ENCODE peak calls at places on chromosome 21, in four cellular contexts. T, Z, H and M are unnamed samples.

GRCh38 chr21:45982758-45983731 is 1.5 kb downstream of the COL6A1 start:
- DNase-seq in T (no peak), Z (no peak), H (peak), M (no peak)

GRCh38 chr21:32499249-32500055 is 85.9 kb downstream of the TCP10L start:
- DNase-seq in T (no peak), Z (no peak), H (no peak), M (no peak)

GRCh38 chr21:43467785-43468184 is 40.9 kb upstream of the SIK1 start:
- DNase-seq in T (no peak), Z (no peak), H (no peak), M (no peak)

GRCh38 chr21:44911384-44912157 is 9.1 kb downstream of the ITGB2 start:
- DNase-seq in T (peak), Z (no peak), H (peak), M (no peak)

GRCh38 chr21:32921632-32922230 is 104.0 kb upstream of the OLIG2 start:
- DNase-seq in T (peak), Z (no peak), H (peak), M (no peak)

GRCh38 chr21:45766055-45766454 is 122.5 kb downstream of the PCBP3 start:
- DNase-seq in T (no peak), Z (no peak), H (no peak), M (no peak)

GRCh38 chr21:29196021-29196663 is 65.7 kb downstream of the MAP3K7CL start:
- DNase-seq in T (peak), Z (peak), H (peak), M (peak)

GRCh38 chr21:41786521-41786987 is 19.7 kb upstream of the RIPK4 start:
- DNase-seq in T (no peak), Z (no peak), H (no peak), M (no peak)

GRCh38 chr21:31346256-31346821 is 2.3 kb upstream of the TIAM1 start:
- DNase-seq in T (no peak), Z (no peak), H (no peak), M (no peak)

GRCh38 chr21:45202889-45203288 is 84.8 kb downstream of the POFUT2 start:
- DNase-seq in T (no peak), Z (no peak), H (no peak), M (no peak)

GRCh38 chr21:15174923-15175322 is 110.1 kb upstream of the NRIP1 start:
- DNase-seq in T (no peak), Z (no peak), H (no peak), M (no peak)

GRCh38 chr21:25670726-25671125 is 31.7 kb downstream of the JAM2 start:
- DNase-seq in T (no peak), Z (no peak), H (no peak), M (peak)

GRCh38 chr21:43764576-43765495 is 11.3 kb downstream of the CSTB start:
- DNase-seq in T (no peak), Z (no peak), H (no peak), M (no peak)

GRCh38 chr21:29145354-29145782 is 14.9 kb downstream of the MAP3K7CL start:
- DNase-seq in T (peak), Z (no peak), H (no peak), M (peak)

GRCh38 chr21:31316488-31317169 is 27.4 kb downstream of the TIAM1 start:
- DNase-seq in T (no peak), Z (no peak), H (no peak), M (no peak)

GRCh38 chr21:45043541-45044020 is 30.8 kb upstream of the ADARB1 start:
- DNase-seq in T (no peak), Z (no peak), H (no peak), M (no peak)

GRCh38 chr21:42627527-42628289 is 25.7 kb upstream of the PDE9A start:
- DNase-seq in T (no peak), Z (no peak), H (no peak), M (no peak)

GRCh38 chr21:31124005-31124404 is 85.7 kb upstream of the KRTAP19-8 start:
- DNase-seq in T (no peak), Z (no peak), H (no peak), M (no peak)

GRCh38 chr21:45248893-45249381 is 38.8 kb downstream of the POFUT2 start:
- DNase-seq in T (peak), Z (no peak), H (no peak), M (no peak)

GRCh38 chr21:31893841-31894240 is 21.0 kb downstream of the HUNK start:
- DNase-seq in T (no peak), Z (no peak), H (no peak), M (no peak)

GRCh38 chr21:45228171-45228641 is 59.5 kb downstream of the POFUT2 start:
- DNase-seq in T (peak), Z (no peak), H (peak), M (peak)

GRCh38 chr21:41243107-41243506 is 73.5 kb upstream of the FAM3B start:
- DNase-seq in T (no peak), Z (no peak), H (no peak), M (no peak)

GRCh38 chr21:31894441-31894840 is 21.6 kb downstream of the HUNK start:
- DNase-seq in T (no peak), Z (no peak), H (no peak), M (no peak)

GRCh38 chr21:43778469-43779335 is 2.6 kb upstream of the CSTB start:
- DNase-seq in T (peak), Z (peak), H (peak), M (no peak)

GRCh38 chr21:26969971-26970725 is 3.3 kb upstream of the ADAMTS5 start:
- DNase-seq in T (no peak), Z (no peak), H (no peak), M (no peak)

GRCh38 chr21:26776320-26777021 is 68.7 kb downstream of the ADAMTS1 start:
- DNase-seq in T (peak), Z (no peak), H (no peak), M (no peak)

GRCh38 chr21:43991447-43991991 is 20.6 kb upstream of the TRAPPC10 start:
- DNase-seq in T (no peak), Z (no peak), H (no peak), M (no peak)

GRCh38 chr21:46183910-46184624 is at the start of gene SPATC1L:
- DNase-seq in T (peak), Z (no peak), H (peak), M (no peak)

GRCh38 chr21:32994305-32994704 is 31.4 kb upstream of the OLIG2 start:
- DNase-seq in T (peak), Z (peak), H (no peak), M (no peak)

GRCh38 chr21:41620982-41621381 is 113.0 kb upstream of the TMPRSS2 start:
- DNase-seq in T (no peak), Z (no peak), H (no peak), M (no peak)

GRCh38 chr21:41620541-41620940 is 112.6 kb upstream of the TMPRSS2 start:
- DNase-seq in T (no peak), Z (no peak), H (no peak), M (no peak)

GRCh38 chr21:32712043-32712442 is 15.8 kb downstream of the SYNJ1 start:
- DNase-seq in T (no peak), Z (no peak), H (peak), M (no peak)

GRCh38 chr21:36461918-36462486 is 17.9 kb downstream of the CLDN14 start:
- DNase-seq in T (peak), Z (no peak), H (no peak), M (no peak)